ENCODE peak calls at places on chromosome 13, in four cellular contexts. C is astrocyte; O is bronchial epithelial cell; M is stimulated activated CD4-positive, alpha-beta T cell treated with anti-CD3 and anti-CD28 coated beads, TNF-alpha, amount 100 ng/mL, for 24 hours. E is an unnamed sample.
A peak's percentile ranks its signal among the peaks of the same experiment; 100 is the strongest.

GRCh38 chr13:99580500-99581268 is 79.4 kb downstream of the TM9SF2 start:
- DNase-seq in C (no peak), O (no peak), M (no peak), E (no peak)

GRCh38 chr13:74710006-74710405 is 575.8 kb upstream of the KLF12 start:
- DNase-seq in C (peak; percentile 22), O (peak; percentile 62), M (no peak), E (peak; percentile 66)

GRCh38 chr13:98188544-98189166 is 11.6 kb upstream of the RNF113B start:
- DNase-seq in C (no peak), O (no peak), M (no peak), E (no peak)

GRCh38 chr13:109381546-109382180 is 404.7 kb downstream of the IRS2 start:
- DNase-seq in C (peak; percentile 88), O (no peak), M (no peak), E (peak; percentile 93)

GRCh38 chr13:48412881-48413351 is at the start of gene LPAR6:
- DNase-seq in C (peak; percentile 75), O (peak; percentile 80), M (no peak), E (peak; percentile 82)

GRCh38 chr13:108929532-108929931 is 300.1 kb downstream of the MYO16 start:
- DNase-seq in C (no peak), O (no peak), M (no peak), E (no peak)

GRCh38 chr13:67421475-67421874 is 191.3 kb upstream of the PCDH9 start:
- DNase-seq in C (no peak), O (no peak), M (no peak), E (no peak)

GRCh38 chr13:20997301-20998061 is 63.9 kb downstream of the LATS2 start:
- DNase-seq in C (peak; percentile 99), O (no peak), M (no peak), E (peak; percentile 94)

GRCh38 chr13:21674271-21675009 is 3.6 kb downstream of the FGF9 start:
- DNase-seq in C (no peak), O (no peak), M (no peak), E (no peak)

GRCh38 chr13:59665184-59665583 is 498.5 kb downstream of the DIAPH3 start:
- DNase-seq in C (no peak), O (no peak), M (no peak), E (no peak)

GRCh38 chr13:109271991-109272454 is 514.4 kb downstream of the IRS2 start:
- DNase-seq in C (peak; percentile 89), O (no peak), M (no peak), E (peak; percentile 59)

GRCh38 chr13:80955487-80955886 is 614.6 kb upstream of the SPRY2 start:
- DNase-seq in C (peak; percentile 27), O (peak; percentile 74), M (no peak), E (peak; percentile 43)

GRCh38 chr13:46905249-46905648 is 8.4 kb upstream of the HTR2A start:
- DNase-seq in C (no peak), O (no peak), M (no peak), E (no peak)

GRCh38 chr13:37109080-37109678 is 3.7 kb upstream of the CSNK1A1L start:
- DNase-seq in C (peak; percentile 21), O (peak; percentile 45), M (no peak), E (peak; percentile 59)

GRCh38 chr13:21675095-21676007 is 4.5 kb downstream of the FGF9 start:
- DNase-seq in C (no peak), O (no peak), M (no peak), E (no peak)

GRCh38 chr13:66703597-66703996 is 526.5 kb downstream of the PCDH9 start:
- DNase-seq in C (no peak), O (no peak), M (no peak), E (no peak)

GRCh38 chr13:98216135-98216565 is 39.1 kb upstream of the RNF113B start:
- DNase-seq in C (peak; percentile 87), O (peak; percentile 50), M (no peak), E (peak; percentile 86)

GRCh38 chr13:24220086-24220703 is 59.7 kb downstream of the SPATA13 start:
- DNase-seq in C (peak; percentile 63), O (peak; percentile 78), M (peak; percentile 44), E (peak; percentile 83)

GRCh38 chr13:33722216-33722900 is 95.6 kb upstream of the RFC3 start:
- DNase-seq in C (no peak), O (no peak), M (no peak), E (peak; percentile 19)

GRCh38 chr13:111184685-111185401 is 69.7 kb downstream of the ARHGEF7 start:
- DNase-seq in C (no peak), O (no peak), M (no peak), E (no peak)

GRCh38 chr13:31240921-31241320 is 41.1 kb downstream of the B3GLCT start:
- DNase-seq in C (no peak), O (no peak), M (no peak), E (peak; percentile 33)

GRCh38 chr13:40309881-40310280 is 356.6 kb downstream of the FOXO1 start:
- DNase-seq in C (no peak), O (no peak), M (no peak), E (no peak)

GRCh38 chr13:41639237-41639904 is 182.0 kb downstream of the RGCC start:
- DNase-seq in C (no peak), O (no peak), M (no peak), E (no peak)

GRCh38 chr13:44879452-44880058 is 109.7 kb downstream of the NUFIP1 start:
- DNase-seq in C (peak; percentile 48), O (peak; percentile 55), M (no peak), E (peak; percentile 63)

GRCh38 chr13:82002693-82003092 is 1661.8 kb upstream of the SPRY2 start:
- DNase-seq in C (no peak), O (no peak), M (no peak), E (no peak)

GRCh38 chr13:111909971-111910671 is 156.8 kb upstream of the SOX1 start:
- DNase-seq in C (no peak), O (no peak), M (no peak), E (no peak)

GRCh38 chr13:22839554-22840286 is 341.1 kb upstream of the SGCG start:
- DNase-seq in C (no peak), O (no peak), M (no peak), E (no peak)

GRCh38 chr13:106143392-106143791 is 392.1 kb downstream of the EFNB2 start:
- DNase-seq in C (peak; percentile 55), O (peak; percentile 37), M (no peak), E (peak; percentile 82)

GRCh38 chr13:44436589-44437337 is 63.1 kb downstream of the SERP2 start:
- DNase-seq in C (peak; percentile 86), O (peak; percentile 85), M (peak; percentile 6), E (peak; percentile 91)

GRCh38 chr13:33875658-33876401 is 57.9 kb downstream of the RFC3 start:
- DNase-seq in C (no peak), O (no peak), M (no peak), E (no peak)

GRCh38 chr13:43285891-43286602 is 262.7 kb downstream of the DNAJC15 start:
- DNase-seq in C (peak; percentile 76), O (no peak), M (no peak), E (no peak)

GRCh38 chr13:81917829-81918228 is 1576.9 kb upstream of the SPRY2 start:
- DNase-seq in C (no peak), O (no peak), M (no peak), E (no peak)

GRCh38 chr13:93723316-93723715 is 496.7 kb downstream of the GPC6 start:
- DNase-seq in C (no peak), O (no peak), M (no peak), E (peak; percentile 60)

GRCh38 chr13:49859568-49859967 is 67.1 kb upstream of the KPNA3 start:
- DNase-seq in C (peak; percentile 96), O (peak; percentile 85), M (no peak), E (peak; percentile 95)

E was measured in iris pigment epithelial cell.